ENCODE peak calls at places on chromosomes 12 and 14, in five cellular contexts. Q is upper lobe of right lung, J is endothelial cell of umbilical vein, E is AG09309, F is stomach. B is an unnamed sample.
A peak's percentile ranks its signal among the peaks of the same experiment; 100 is the strongest.

GRCh38 chr14:24078146-24078545 is 6.8 kb downstream of the CPNE6 start:
- DNase-seq in Q (no peak), J (no peak), E (no peak), F (no peak), B (no peak)

GRCh38 chr14:70448633-70449032 is 3.3 kb upstream of the ADAM21 start:
- DNase-seq in Q (no peak), J (peak; percentile 30), E (peak; percentile 16), F (no peak), B (no peak)

GRCh38 chr12:109099426-109100020 is 2.1 kb downstream of the UNG start:
- DNase-seq in Q (no peak), J (no peak), E (no peak), F (no peak), B (no peak)

GRCh38 chr14:101005447-101005846 is 101.9 kb upstream of the RTL1 start:
- DNase-seq in Q (no peak), J (no peak), E (no peak), F (no peak), B (peak; percentile 12)

GRCh38 chr12:131795688-131796410 is 32.3 kb upstream of the MMP17 start:
- DNase-seq in Q (peak; percentile 77), J (no peak), E (no peak), F (no peak), B (no peak)

GRCh38 chr14:63986789-63987533 is 134.2 kb downstream of the SYNE2 start:
- DNase-seq in Q (no peak), J (no peak), E (peak; percentile 67), F (no peak), B (no peak)

GRCh38 chr12:76685246-76685678 is 78.7 kb upstream of the ZDHHC17 start:
- DNase-seq in Q (no peak), J (peak; percentile 46), E (no peak), F (no peak), B (no peak)

GRCh38 chr12:76127588-76127987 is 43.1 kb upstream of the NAP1L1 start:
- DNase-seq in Q (no peak), J (no peak), E (no peak), F (no peak), B (no peak)

GRCh38 chr12:12017135-12017581 is 53.6 kb upstream of the BCL2L14 start:
- DNase-seq in Q (no peak), J (no peak), E (no peak), F (no peak), B (no peak)

GRCh38 chr12:93684716-93685115 is 7.5 kb downstream of the CRADD start:
- DNase-seq in Q (no peak), J (no peak), E (no peak), F (no peak), B (no peak)

GRCh38 chr14:75339059-75339458 is 60.4 kb downstream of the FOS start:
- DNase-seq in Q (no peak), J (no peak), E (peak; percentile 35), F (no peak), B (no peak)

DNA sequence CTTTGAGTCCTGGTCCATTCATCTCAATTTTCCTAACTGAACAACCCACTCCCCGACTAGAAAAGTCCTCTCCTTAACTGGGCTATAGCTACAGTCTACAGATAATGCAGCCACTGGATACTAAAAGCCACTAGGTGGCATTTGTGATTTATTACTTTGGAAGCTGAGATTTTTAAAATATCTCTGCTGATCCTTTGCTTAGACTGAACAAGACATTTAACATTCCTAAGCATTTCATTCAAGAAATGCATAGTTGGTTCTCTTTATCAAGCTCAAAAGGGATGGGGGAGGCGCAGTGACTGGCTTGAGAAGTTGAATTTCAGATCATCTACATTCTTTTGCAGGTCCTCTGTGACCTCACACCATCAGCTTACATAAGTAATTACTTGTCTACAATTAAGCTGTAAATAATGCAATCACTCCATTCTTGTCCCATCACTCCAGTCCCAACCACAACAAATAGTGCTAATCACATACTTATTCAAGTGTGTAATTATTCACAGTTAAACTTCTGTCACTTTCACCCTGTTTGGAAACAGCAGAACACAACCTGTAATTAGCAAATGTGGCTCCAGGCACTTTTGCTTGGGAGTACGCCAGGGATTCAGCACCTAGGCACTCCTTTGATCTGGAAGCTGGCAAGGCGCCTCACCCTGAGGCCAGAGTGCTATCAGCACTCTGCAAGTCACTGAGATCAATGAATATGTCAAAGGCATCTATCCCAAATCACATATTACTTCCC is 203.5 kb downstream of the NOVA1 start:
- DNase-seq in Q (no peak), J (peak; percentile 19), E (no peak), F (peak; percentile 34), B (no peak)
- TF ChIP-seq CTCF in Q (peak; percentile 25), J (peak; percentile 23), E (no peak), F (no peak), B (no peak)

GRCh38 chr14:85535916-85536834 is 6.2 kb downstream of the FLRT2 start:
- DNase-seq in Q (no peak), J (peak; percentile 80), E (no peak), F (no peak), B (no peak)
- TF ChIP-seq CTCF in Q (peak; percentile 50), J (peak; percentile 17), E (peak; percentile 36), F (no peak), B (no peak)

GRCh38 chr12:103652808-103653207 is 65.7 kb downstream of the STAB2 start:
- DNase-seq in Q (no peak), J (peak; percentile 37), E (no peak), F (no peak), B (no peak)
- TF ChIP-seq CTCF in Q (no peak), J (no peak), E (no peak), F (no peak), B (no peak)

GRCh38 chr12:20810487-20810886 is at the start of gene SLCO1B3:
- DNase-seq in Q (no peak), J (no peak), E (no peak), F (no peak), B (no peak)

GRCh38 chr12:20815573-20815972 is 5.1 kb downstream of the SLCO1B3 start:
- DNase-seq in Q (no peak), J (no peak), E (no peak), F (no peak), B (no peak)
- TF ChIP-seq CTCF in Q (no peak), J (no peak), E (no peak), F (no peak), B (no peak)

B was measured in GM13977.